ENCODE peak calls at places on chromosomes 3 and 15, in ten cellular contexts. S, K, H, O, L, J, V, P, Q and D are unnamed samples.

GRCh38 chr3:16064660-16065414 is 109.6 kb upstream of the GALNT15 start:
- DNase-seq in S (peak), K (no peak), H (peak), O (no peak), L (peak), J (peak), V (no peak), P (no peak), Q (peak), D (peak)

GRCh38 chr3:179613807-179614206 is 9.2 kb downstream of the NDUFB5 start:
- DNase-seq in S (no peak), K (no peak), H (peak), O (no peak), L (no peak), J (no peak), V (no peak), P (no peak), Q (no peak), D (no peak)

GRCh38 chr3:172133830-172134229 is 94.5 kb downstream of the FNDC3B start:
- DNase-seq in S (no peak), K (no peak), H (no peak), O (no peak), L (no peak), J (no peak), V (no peak), P (no peak), Q (no peak), D (no peak)

GRCh38 chr3:45689787-45690145 is 570 bp downstream of the SACM1L start:
- DNase-seq in S (no peak), K (no peak), H (no peak), O (no peak), L (no peak), J (no peak), V (no peak), P (no peak), Q (no peak), D (no peak)

GRCh38 chr15:34239151-34239761 is 14.4 kb downstream of the EMC4 start:
- DNase-seq in S (peak), K (peak), H (peak), O (no peak), L (peak), J (no peak), V (no peak), P (no peak), Q (no peak), D (no peak)

GRCh38 chr3:127052121-127052561 is 69.2 kb downstream of the PLXNA1 start:
- DNase-seq in S (peak), K (no peak), H (peak), O (no peak), L (no peak), J (peak), V (peak), P (no peak), Q (no peak), D (no peak)

GRCh38 chr15:59501531-59502113 is 63.6 kb downstream of the FAM81A start:
- DNase-seq in S (peak), K (peak), H (peak), O (no peak), L (peak), J (no peak), V (no peak), P (peak), Q (peak), D (no peak)

GRCh38 chr15:58330836-58331561 is 100.8 kb upstream of the LIPC start:
- DNase-seq in S (no peak), K (no peak), H (no peak), O (no peak), L (peak), J (no peak), V (no peak), P (peak), Q (no peak), D (no peak)

GRCh38 chr3:52355526-52355925 is 39.4 kb downstream of the DNAH1 start:
- DNase-seq in S (no peak), K (no peak), H (no peak), O (no peak), L (no peak), J (no peak), V (peak), P (no peak), Q (no peak), D (no peak)

GRCh38 chr15:53611145-53611920 is 148.1 kb downstream of the WDR72 start:
- DNase-seq in S (no peak), K (no peak), H (no peak), O (no peak), L (peak), J (no peak), V (no peak), P (no peak), Q (no peak), D (no peak)

GRCh38 chr3:167814441-167814951 is 79.0 kb downstream of the SERPINI1 start:
- DNase-seq in S (no peak), K (no peak), H (peak), O (no peak), L (peak), J (peak), V (no peak), P (no peak), Q (no peak), D (no peak)

GRCh38 chr3:146195030-146195429 is 34.0 kb upstream of the PLOD2 start:
- DNase-seq in S (no peak), K (no peak), H (no peak), O (no peak), L (no peak), J (no peak), V (no peak), P (no peak), Q (no peak), D (no peak)

GRCh38 chr3:119604878-119605277 is 7.2 kb downstream of the PLA1A start:
- DNase-seq in S (no peak), K (no peak), H (peak), O (no peak), L (no peak), J (no peak), V (no peak), P (no peak), Q (no peak), D (no peak)

GRCh38 chr3:152719264-152719663 is 115.7 kb upstream of the P2RY1 start:
- DNase-seq in S (no peak), K (no peak), H (peak), O (no peak), L (no peak), J (no peak), V (no peak), P (no peak), Q (no peak), D (no peak)

GRCh38 chr3:58384381-58385090 is 49.1 kb downstream of the PDHB start:
- DNase-seq in S (no peak), K (no peak), H (no peak), O (no peak), L (no peak), J (no peak), V (no peak), P (peak), Q (no peak), D (no peak)

GRCh38 chr3:138417559-138417982 is 16.8 kb upstream of the ESYT3 start:
- DNase-seq in S (peak), K (peak), H (peak), O (peak), L (peak), J (peak), V (no peak), P (peak), Q (peak), D (peak)

GRCh38 chr15:51775967-51776816 is 24.8 kb downstream of the TMOD2 start:
- DNase-seq in S (peak), K (peak), H (peak), O (peak), L (peak), J (peak), V (no peak), P (peak), Q (peak), D (no peak)

GRCh38 chr3:126208618-126209256 is 28.4 kb upstream of the ALDH1L1 start:
- DNase-seq in S (peak), K (no peak), H (peak), O (no peak), L (peak), J (peak), V (no peak), P (no peak), Q (peak), D (no peak)

GRCh38 chr3:72018339-72018984 is 233.5 kb upstream of the PROK2 start:
- DNase-seq in S (no peak), K (no peak), H (peak), O (no peak), L (no peak), J (no peak), V (no peak), P (no peak), Q (no peak), D (no peak)

GRCh38 chr3:36714343-36714742 is 50.0 kb downstream of the DCLK3 start:
- DNase-seq in S (no peak), K (no peak), H (peak), O (no peak), L (no peak), J (no peak), V (no peak), P (no peak), Q (no peak), D (no peak)

GRCh38 chr3:45985532-45986302 is 9.9 kb downstream of the FYCO1 start:
- DNase-seq in S (no peak), K (no peak), H (no peak), O (no peak), L (no peak), J (no peak), V (no peak), P (no peak), Q (no peak), D (no peak)

GRCh38 chr15:95394186-95395067 is 936.1 kb upstream of the NR2F2 start:
- DNase-seq in S (no peak), K (no peak), H (no peak), O (no peak), L (no peak), J (no peak), V (no peak), P (no peak), Q (no peak), D (no peak)

GRCh38 chr3:58116161-58116955 is 94.4 kb downstream of the DNASE1L3 start:
- DNase-seq in S (no peak), K (peak), H (no peak), O (peak), L (no peak), J (no peak), V (peak), P (peak), Q (peak), D (no peak)

GRCh38 chr3:136772709-136773108 is 20.5 kb upstream of the STAG1 start:
- DNase-seq in S (no peak), K (no peak), H (peak), O (no peak), L (no peak), J (no peak), V (no peak), P (no peak), Q (no peak), D (no peak)

GRCh38 chr3:128151758-128152274 is 1.5 kb upstream of the EEFSEC start:
- DNase-seq in S (no peak), K (no peak), H (no peak), O (no peak), L (peak), J (no peak), V (no peak), P (no peak), Q (peak), D (no peak)
- TF ChIP-seq CTCF in S (no peak), K (no peak), H (no peak), O (no peak), L (peak), J (no peak), V (no peak), P (no peak), Q (no peak), D (no peak)

DNA sequence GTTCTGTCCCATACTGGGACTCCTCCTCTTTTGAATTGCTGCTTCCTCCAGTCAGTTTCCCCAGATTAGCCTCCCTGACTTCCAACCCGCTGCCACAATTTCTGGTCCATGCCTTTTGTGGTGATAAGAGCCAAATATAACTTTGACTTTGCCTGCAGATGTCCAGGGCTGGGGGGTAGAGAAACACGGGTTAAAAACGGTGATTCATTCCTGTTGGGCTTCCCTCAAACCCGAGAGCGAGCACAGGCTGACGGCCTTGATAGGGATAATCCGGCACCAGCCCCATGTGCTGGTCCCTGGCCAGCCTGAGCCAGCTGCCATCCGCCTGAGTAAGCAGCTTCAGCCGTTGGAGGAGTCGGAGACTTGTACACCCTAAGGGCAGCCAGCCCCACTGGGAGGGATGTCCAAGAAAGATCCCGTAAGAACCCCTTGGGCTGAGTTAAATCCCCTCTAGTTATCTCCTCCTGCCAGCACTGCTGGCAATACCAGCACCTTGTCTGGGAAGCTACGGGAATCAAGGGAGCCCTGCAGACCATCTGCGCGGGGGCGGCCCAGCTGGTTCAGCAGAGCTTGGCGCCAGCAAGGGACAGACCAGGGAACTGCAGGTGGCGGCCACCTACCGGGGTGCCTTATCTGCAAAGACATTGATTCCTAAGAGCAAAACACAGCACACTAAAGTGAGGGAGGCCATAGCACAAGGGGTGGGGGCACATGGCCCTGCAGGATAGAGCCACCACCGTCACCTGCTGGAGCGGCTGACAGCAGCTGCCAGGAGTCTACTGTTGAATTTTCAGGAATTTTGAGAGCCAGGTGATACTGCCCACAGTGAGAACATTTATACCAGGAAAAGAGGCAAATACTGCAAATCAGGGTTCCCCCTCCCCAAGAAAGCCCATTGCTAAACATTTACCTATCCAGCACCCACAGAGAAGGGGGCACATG is 18.1 kb downstream of the CSPG4 start:
- DNase-seq in S (peak), K (no peak), H (peak), O (no peak), L (peak), J (peak), V (peak), P (peak), Q (peak), D (no peak)
- TF ChIP-seq CTCF in S (no peak), K (peak), H (peak), O (no peak), L (peak), J (peak), V (no peak), P (peak), Q (peak), D (no peak)

DNA sequence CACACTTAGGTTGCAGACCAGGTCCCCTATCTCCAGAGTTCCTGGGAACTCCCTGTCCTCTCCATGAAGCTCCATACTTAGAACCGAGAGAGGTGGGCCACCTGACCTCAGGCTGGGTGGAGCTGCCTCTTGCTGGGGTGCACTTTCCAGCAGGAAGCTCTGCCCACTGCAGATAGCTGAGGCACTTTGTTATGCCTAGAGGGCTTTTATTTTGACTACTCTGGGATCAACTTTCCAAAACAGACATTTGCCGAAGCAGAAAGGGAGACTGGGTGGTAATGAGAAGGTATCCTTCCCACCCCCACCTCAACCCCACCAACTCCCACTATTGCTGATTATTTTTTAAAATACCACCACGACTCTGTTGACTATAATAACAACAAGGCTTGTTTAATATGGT is 54.7 kb downstream of the CLDN11 start:
- DNase-seq in S (no peak), K (no peak), H (no peak), O (no peak), L (no peak), J (no peak), V (no peak), P (no peak), Q (no peak), D (no peak)
- TF ChIP-seq CTCF in S (no peak), K (no peak), H (no peak), O (no peak), L (no peak), J (no peak), V (no peak), P (no peak), Q (no peak), D (no peak)

GRCh38 chr3:53941945-53942344 is 50.3 kb upstream of the SELENOK start:
- DNase-seq in S (no peak), K (no peak), H (no peak), O (no peak), L (no peak), J (no peak), V (no peak), P (no peak), Q (no peak), D (no peak)
- TF ChIP-seq CTCF in S (no peak), K (no peak), H (no peak), O (no peak), L (no peak), J (no peak), V (no peak), P (no peak), Q (no peak), D (no peak)

GRCh38 chr3:42572278-42572677 is 9.5 kb downstream of the SEC22C start:
- DNase-seq in S (no peak), K (peak), H (peak), O (no peak), L (peak), J (peak), V (no peak), P (peak), Q (peak), D (no peak)
- TF ChIP-seq CTCF in S (no peak), K (peak), H (peak), O (no peak), L (peak), J (peak), V (peak), P (peak), Q (peak), D (no peak)

GRCh38 chr3:177811835-177812234 is 614.6 kb upstream of the TBL1XR1 start:
- DNase-seq in S (no peak), K (no peak), H (no peak), O (no peak), L (no peak), J (no peak), V (no peak), P (no peak), Q (no peak), D (no peak)

GRCh38 chr3:177812492-177812891 is 615.2 kb upstream of the TBL1XR1 start:
- DNase-seq in S (no peak), K (no peak), H (no peak), O (no peak), L (no peak), J (no peak), V (no peak), P (no peak), Q (no peak), D (no peak)

GRCh38 chr3:177811111-177811510 is 613.8 kb upstream of the TBL1XR1 start:
- DNase-seq in S (no peak), K (no peak), H (no peak), O (no peak), L (no peak), J (no peak), V (no peak), P (no peak), Q (no peak), D (no peak)

GRCh38 chr3:177810162-177810623 is 612.9 kb upstream of the TBL1XR1 start:
- DNase-seq in S (no peak), K (no peak), H (peak), O (no peak), L (peak), J (no peak), V (no peak), P (no peak), Q (no peak), D (no peak)

GRCh38 chr3:177813322-177813721 is 616.0 kb upstream of the TBL1XR1 start:
- DNase-seq in S (peak), K (no peak), H (no peak), O (no peak), L (peak), J (peak), V (no peak), P (no peak), Q (no peak), D (no peak)
- TF ChIP-seq CTCF in S (no peak), K (no peak), H (no peak), O (no peak), L (no peak), J (no peak), V (no peak), P (no peak), Q (no peak), D (no peak)

DNA sequence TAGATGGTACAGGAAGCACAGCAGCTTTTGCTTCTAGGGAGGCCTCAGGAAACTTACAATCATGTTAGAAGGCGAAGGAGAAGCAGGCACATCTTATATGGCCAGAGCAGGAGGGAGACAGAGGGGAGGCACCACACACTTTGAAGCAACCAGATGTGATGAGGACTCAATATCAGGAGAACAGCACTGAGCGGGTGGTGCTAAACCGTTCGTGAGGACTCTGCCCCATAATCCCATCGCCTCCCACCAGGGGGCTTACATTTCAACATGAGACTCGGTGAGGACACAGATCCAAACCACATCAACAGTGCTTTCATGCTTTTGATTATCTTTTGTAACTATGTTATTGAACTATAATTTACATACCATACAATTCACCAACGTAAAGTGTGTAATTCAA is 7.6 kb upstream of the TMEM44 start:
- DNase-seq in S (no peak), K (peak), H (no peak), O (no peak), L (peak), J (no peak), V (no peak), P (peak), Q (no peak), D (no peak)
- TF ChIP-seq CTCF in S (no peak), K (peak), H (peak), O (peak), L (peak), J (no peak), V (no peak), P (peak), Q (no peak), D (no peak)